ENCODE peak calls at places on chromosomes 11 and 22, in seven cellular contexts. L is H9, U is PC-3, Q is endothelial cell, Y is neural progenitor cell, K is transverse colon, H is fibroblast of villous mesenchyme. C is an unnamed sample.

GRCh38 chr11:65781152-65781961 is 581 bp upstream of the AP5B1 start:
- DNase-seq in L (peak), U (peak), Q (peak), Y (peak), K (peak), H (no peak), C (no peak)

GRCh38 chr11:118117790-118118601 is 31.2 kb upstream of the SMIM35 start:
- DNase-seq in L (no peak), U (no peak), Q (no peak), Y (no peak), K (no peak), H (no peak), C (no peak)

GRCh38 chr11:12180257-12181205 is 70.1 kb downstream of the MICAL2 start:
- DNase-seq in L (no peak), U (no peak), Q (no peak), Y (no peak), K (no peak), H (no peak), C (peak)

GRCh38 chr11:109401532-109401931 is 20.5 kb upstream of the C11orf87 start:
- DNase-seq in L (no peak), U (peak), Q (no peak), Y (no peak), K (no peak), H (no peak), C (no peak)

GRCh38 chr22:46525681-46526483 is 11.5 kb downstream of the CELSR1 start:
- DNase-seq in L (no peak), U (peak), Q (no peak), Y (no peak), K (no peak), H (no peak), C (peak)

GRCh38 chr11:19337779-19338178 is 97.0 kb upstream of the E2F8 start:
- DNase-seq in L (no peak), U (no peak), Q (no peak), Y (no peak), K (no peak), H (no peak), C (no peak)

GRCh38 chr11:87239531-87239930 is 201.8 kb downstream of the TMEM135 start:
- DNase-seq in L (no peak), U (no peak), Q (no peak), Y (no peak), K (no peak), H (no peak), C (no peak)

GRCh38 chr22:36744413-36744765 is 31.5 kb downstream of the IFT27 start:
- DNase-seq in L (no peak), U (no peak), Q (no peak), Y (no peak), K (no peak), H (no peak), C (no peak)

GRCh38 chr11:28559497-28559896 is 451.3 kb downstream of the METTL15 start:
- DNase-seq in L (no peak), U (no peak), Q (no peak), Y (peak), K (no peak), H (peak), C (no peak)

GRCh38 chr22:21815958-21816357 is 51.5 kb downstream of the MAPK1 start:
- DNase-seq in L (no peak), U (no peak), Q (no peak), Y (no peak), K (no peak), H (no peak), C (no peak)

GRCh38 chr11:72069787-72070251 is 10.5 kb downstream of the NUMA1 start:
- DNase-seq in L (peak), U (peak), Q (no peak), Y (peak), K (peak), H (peak), C (peak)

GRCh38 chr22:45460288-45461109 is 42.2 kb upstream of the FBLN1 start:
- DNase-seq in L (no peak), U (no peak), Q (no peak), Y (no peak), K (peak), H (peak), C (no peak)

GRCh38 chr11:110177057-110177397 is 83.8 kb downstream of the ZC3H12C start:
- DNase-seq in L (no peak), U (no peak), Q (no peak), Y (no peak), K (no peak), H (no peak), C (no peak)

GRCh38 chr22:30202531-30203006 is 44.0 kb downstream of the LIF start:
- DNase-seq in L (no peak), U (peak), Q (no peak), Y (peak), K (peak), H (peak), C (no peak)

GRCh38 chr11:82842019-82842418 is 58.2 kb downstream of the PRCP start:
- DNase-seq in L (no peak), U (no peak), Q (no peak), Y (peak), K (no peak), H (no peak), C (no peak)

GRCh38 chr22:27405672-27406388 is 395.7 kb downstream of the MN1 start:
- DNase-seq in L (peak), U (peak), Q (peak), Y (peak), K (peak), H (peak), C (peak)

GRCh38 chr22:50579752-50580151 is 1.5 kb upstream of the CPT1B start:
- DNase-seq in L (no peak), U (no peak), Q (no peak), Y (no peak), K (no peak), H (no peak), C (no peak)

GRCh38 chr11:70078095-70078795 is at the start of gene ANO1:
- DNase-seq in L (no peak), U (peak), Q (no peak), Y (peak), K (no peak), H (no peak), C (no peak)

GRCh38 chr11:128342511-128343133 is 244.7 kb downstream of the ETS1 start:
- DNase-seq in L (no peak), U (peak), Q (no peak), Y (no peak), K (peak), H (peak), C (peak)

GRCh38 chr11:116374085-116374484 is 398.7 kb downstream of the BUD13 start:
- DNase-seq in L (no peak), U (no peak), Q (no peak), Y (no peak), K (no peak), H (no peak), C (no peak)

GRCh38 chr11:26778000-26778757 is 56.3 kb upstream of the SLC5A12 start:
- DNase-seq in L (no peak), U (peak), Q (no peak), Y (no peak), K (no peak), H (peak), C (peak)

GRCh38 chr11:61281581-61282250 is 13.4 kb downstream of the VWCE start:
- DNase-seq in L (peak), U (no peak), Q (peak), Y (peak), K (peak), H (peak), C (peak)

GRCh38 chr11:75311858-75312288 is 39.6 kb downstream of the ARRB1 start:
- DNase-seq in L (no peak), U (no peak), Q (no peak), Y (no peak), K (peak), H (peak), C (peak)

GRCh38 chr11:116544721-116545120 is 228.1 kb downstream of the BUD13 start:
- DNase-seq in L (no peak), U (no peak), Q (no peak), Y (no peak), K (no peak), H (no peak), C (no peak)

GRCh38 chr11:102430158-102430836 is 22.3 kb downstream of the TMEM123 start:
- DNase-seq in L (no peak), U (no peak), Q (no peak), Y (no peak), K (no peak), H (no peak), C (no peak)

GRCh38 chr11:65382804-65383368 is 440 bp upstream of the SLC25A45 start:
- DNase-seq in L (peak), U (peak), Q (no peak), Y (no peak), K (peak), H (no peak), C (peak)

GRCh38 chr22:39090426-39091064 is 6.5 kb upstream of the APOBEC3H start:
- DNase-seq in L (no peak), U (peak), Q (no peak), Y (no peak), K (peak), H (no peak), C (peak)

GRCh38 chr11:1670928-1671371 is 26.0 kb upstream of the KRTAP5-6 start:
- DNase-seq in L (no peak), U (no peak), Q (no peak), Y (no peak), K (no peak), H (no peak), C (no peak)

GRCh38 chr22:46043339-46043738 is 66.4 kb upstream of the WNT7B start:
- DNase-seq in L (no peak), U (no peak), Q (no peak), Y (no peak), K (no peak), H (no peak), C (no peak)

DNA sequence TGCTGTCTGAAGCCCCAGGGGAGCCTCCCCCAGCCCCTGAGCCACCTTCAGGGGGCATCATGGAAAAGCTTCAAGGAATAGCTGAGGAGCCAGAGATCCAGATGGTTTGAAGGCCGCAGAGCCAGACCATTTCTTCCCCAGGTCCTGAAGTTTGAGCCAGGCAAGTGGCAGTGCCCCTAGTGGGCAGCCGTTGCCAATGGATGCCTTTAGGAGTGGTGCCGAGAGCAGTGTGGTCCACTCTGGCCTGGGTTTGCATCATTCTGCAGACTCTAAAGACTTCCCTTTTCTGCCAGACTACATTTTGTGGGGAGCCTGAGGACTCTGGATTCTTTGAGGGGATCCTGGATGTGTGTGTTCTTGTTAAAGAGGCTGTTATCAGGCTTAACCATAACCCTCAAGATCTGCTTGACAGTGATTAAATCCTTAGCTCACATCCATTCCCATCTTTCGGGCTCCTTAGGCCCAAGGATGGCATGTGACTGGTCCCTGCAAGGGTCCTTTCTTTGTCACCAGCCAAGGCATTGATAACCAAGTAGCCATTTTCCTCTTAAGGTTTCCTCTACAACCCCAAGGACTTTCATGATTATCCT is 13.1 kb downstream of the HINFP start:
- DNase-seq in L (no peak), U (peak), Q (no peak), Y (peak), K (no peak), H (no peak), C (peak)
- TF ChIP-seq CTCF in L (peak), U (peak), Q (peak), Y (peak), K (peak), H (peak), C (peak)

DNA sequence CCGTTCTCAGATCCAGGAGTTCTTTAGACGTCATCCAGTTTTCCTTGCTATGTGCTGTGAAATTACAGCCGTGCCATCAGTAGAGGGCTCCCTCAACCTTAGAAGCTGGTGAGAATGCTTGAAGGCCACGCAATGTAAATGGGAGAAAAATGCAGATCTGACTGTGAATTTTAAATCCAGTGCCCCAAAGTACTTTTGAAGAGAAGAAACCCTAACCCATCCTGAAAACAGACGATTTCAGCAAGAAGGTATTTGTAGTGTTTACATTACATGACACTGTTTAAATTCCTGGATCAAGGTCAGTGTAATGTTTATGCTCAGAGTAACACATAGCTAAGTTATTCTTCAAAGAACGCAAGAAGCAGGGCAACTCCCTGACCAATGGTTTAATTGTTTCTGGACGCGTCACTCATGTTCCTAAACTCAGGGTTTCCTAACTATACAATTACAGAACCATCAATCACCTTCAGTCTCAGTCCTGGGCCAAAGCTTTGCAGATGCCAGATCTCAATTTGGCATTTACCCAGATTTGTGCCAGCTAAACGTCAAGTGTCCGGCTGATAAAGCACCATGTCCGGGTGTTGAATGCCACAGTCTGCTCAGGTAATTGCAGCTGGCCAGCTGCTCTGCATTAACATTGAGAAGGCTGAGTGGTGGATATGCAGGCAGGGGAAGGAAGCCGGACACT is 38.2 kb downstream of the ADAMTS8 start:
- DNase-seq in L (no peak), U (peak), Q (no peak), Y (no peak), K (no peak), H (peak), C (peak)
- TF ChIP-seq CTCF in L (peak), U (peak), Q (no peak), Y (peak), K (no peak), H (peak), C (peak)

GRCh38 chr22:20258584-20259335 is 9.4 kb downstream of the RTN4R start:
- DNase-seq in L (no peak), U (no peak), Q (peak), Y (no peak), K (no peak), H (no peak), C (no peak)
- TF ChIP-seq CTCF in L (peak), U (peak), Q (peak), Y (peak), K (no peak), H (peak), C (peak)

GRCh38 chr11:95545116-95545875 is 244.3 kb downstream of the FAM76B start:
- DNase-seq in L (no peak), U (no peak), Q (peak), Y (no peak), K (no peak), H (no peak), C (peak)
- TF ChIP-seq CTCF in L (peak), U (peak), Q (no peak), Y (no peak), K (no peak), H (peak), C (no peak)

GRCh38 chr11:13251961-13252360 is 25.6 kb upstream of the BMAL1 start:
- DNase-seq in L (no peak), U (no peak), Q (no peak), Y (no peak), K (no peak), H (no peak), C (no peak)

GRCh38 chr11:13247606-13248320 is 29.8 kb upstream of the BMAL1 start:
- DNase-seq in L (no peak), U (no peak), Q (no peak), Y (no peak), K (no peak), H (no peak), C (no peak)

GRCh38 chr11:13249177-13249576 is 28.4 kb upstream of the BMAL1 start:
- DNase-seq in L (no peak), U (no peak), Q (no peak), Y (no peak), K (no peak), H (no peak), C (no peak)

DNA sequence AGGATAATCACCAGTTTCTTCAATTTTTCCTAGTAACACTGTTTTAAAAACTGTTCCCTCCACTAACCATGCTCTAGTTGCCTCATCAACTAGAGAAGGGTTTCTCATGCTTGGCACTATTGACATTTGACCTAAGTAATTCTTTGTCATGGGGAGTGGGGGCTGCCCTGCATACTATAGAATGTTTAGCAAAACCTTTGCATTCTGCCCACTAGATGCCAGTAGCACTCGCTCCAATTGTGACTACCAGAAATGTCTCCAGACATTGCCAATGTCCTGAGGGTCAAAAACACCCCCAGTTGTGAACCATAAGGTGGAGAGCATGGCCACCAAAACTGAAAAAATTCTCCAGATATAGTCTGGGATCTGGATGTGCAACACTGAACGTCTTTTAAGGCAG is 27.6 kb upstream of the BMAL1 start:
- DNase-seq in L (no peak), U (peak), Q (no peak), Y (peak), K (no peak), H (no peak), C (peak)
- TF ChIP-seq CTCF in L (peak), U (peak), Q (no peak), Y (peak), K (no peak), H (peak), C (peak)

DNA sequence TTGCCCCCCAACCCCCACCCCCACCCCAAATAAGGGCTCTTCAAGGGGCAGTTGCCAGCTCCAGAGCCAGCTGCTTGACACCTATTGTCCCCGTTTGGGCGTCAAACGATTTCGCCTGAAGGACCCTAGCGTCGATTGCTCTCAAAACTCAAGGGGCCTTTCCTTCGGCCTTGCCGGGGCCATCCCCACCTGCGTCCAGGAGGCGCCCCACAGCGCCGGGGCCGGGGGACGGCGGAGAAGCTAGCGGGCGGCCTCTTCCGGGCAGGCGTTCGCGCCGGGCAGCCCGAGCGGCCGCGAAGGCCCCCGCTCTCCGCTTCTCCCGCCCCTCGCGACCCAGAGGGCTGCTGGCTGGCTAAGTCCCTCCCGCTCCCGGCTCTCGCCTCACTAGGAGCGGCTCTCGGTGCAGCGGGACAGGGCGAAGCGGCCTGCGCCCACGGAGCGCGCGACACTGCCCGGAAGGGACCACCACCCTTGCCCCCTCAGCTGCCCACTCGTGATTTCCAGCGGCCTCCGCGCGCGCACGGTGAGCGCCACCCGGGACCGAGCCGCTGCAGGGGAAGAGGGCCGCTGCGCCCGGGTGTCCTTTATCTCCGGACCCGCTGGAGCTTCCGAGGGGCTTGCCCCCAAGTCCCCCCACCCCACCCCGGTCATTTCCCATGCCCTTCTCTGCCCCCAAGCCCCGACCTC is at the start of gene CAPRIN1:
- DNase-seq in L (peak), U (peak), Q (peak), Y (peak), K (peak), H (peak), C (peak)
- TF ChIP-seq CTCF in L (no peak), U (no peak), Q (no peak), Y (no peak), K (no peak), H (no peak), C (no peak)

GRCh38 chr11:7167976-7168740 is 79.4 kb downstream of the RBMXL2 start:
- DNase-seq in L (no peak), U (no peak), Q (no peak), Y (no peak), K (no peak), H (no peak), C (no peak)
- TF ChIP-seq CTCF in L (peak), U (peak), Q (peak), Y (peak), K (no peak), H (peak), C (no peak)

GRCh38 chr11:134244593-134244992 is 8.6 kb downstream of the THYN1 start:
- DNase-seq in L (peak), U (peak), Q (peak), Y (peak), K (no peak), H (peak), C (peak)
- TF ChIP-seq CTCF in L (peak), U (peak), Q (peak), Y (peak), K (peak), H (peak), C (peak)

GRCh38 chr22:43481528-43482309 is 69.9 kb downstream of the MPPED1 start:
- DNase-seq in L (no peak), U (no peak), Q (peak), Y (peak), K (no peak), H (no peak), C (peak)
- TF ChIP-seq CTCF in L (peak), U (peak), Q (no peak), Y (peak), K (no peak), H (no peak), C (no peak)

GRCh38 chr11:68271781-68272608 is at the start of gene C11orf24:
- DNase-seq in L (peak), U (peak), Q (peak), Y (peak), K (peak), H (peak), C (peak)
- TF ChIP-seq CTCF in L (no peak), U (no peak), Q (no peak), Y (no peak), K (peak), H (peak), C (no peak)

C was measured in MCF 10A.